ENCODE peak calls at places on chromosomes 13 and 19, in four cellular contexts. One of them, this sample, is unnamed.
A peak's percentile ranks its signal among the peaks of the same experiment; 100 is the strongest.

GRCh38 chr13:55664178-55664577 is 1476.5 kb upstream of the PRR20A start:
- DNase-seq in HCT116: no peak
- DNase-seq in HepG2: no peak
- DNase-seq in K562: no peak
- DNase-seq in this sample: no peak

GRCh38 chr13:32284927-32285632 is 30.1 kb downstream of the ZAR1L start:
- DNase-seq in HCT116: peak; percentile 7
- DNase-seq in K562: no peak
- DNase-seq in HepG2: peak; percentile 68
- DNase-seq in this sample: no peak

GRCh38 chr13:113049521-113049941 is 56.1 kb upstream of the F7 start:
- DNase-seq in HCT116: no peak
- DNase-seq in K562: no peak
- DNase-seq in HepG2: no peak
- DNase-seq in this sample: no peak

GRCh38 chr19:19329199-19329598 is 8.6 kb downstream of the MAU2 start:
- DNase-seq in K562: no peak
- DNase-seq in HCT116: no peak
- DNase-seq in HepG2: no peak
- DNase-seq in this sample: no peak

GRCh38 chr13:106354961-106355360 is 180.5 kb downstream of the EFNB2 start:
- DNase-seq in HCT116: no peak
- DNase-seq in K562: no peak
- DNase-seq in HepG2: no peak
- DNase-seq in this sample: no peak

GRCh38 chr19:2259331-2259730 is 3.1 kb upstream of the JSRP1 start:
- DNase-seq in HepG2: no peak
- DNase-seq in K562: no peak
- DNase-seq in HCT116: no peak
- DNase-seq in this sample: no peak

GRCh38 chr13:109333893-109334651 is 452.3 kb downstream of the IRS2 start:
- DNase-seq in HepG2: no peak
- DNase-seq in K562: no peak
- DNase-seq in HCT116: no peak
- DNase-seq in this sample: no peak

GRCh38 chr19:19534556-19535265 is 3.4 kb upstream of the CILP2 start:
- DNase-seq in K562: no peak
- DNase-seq in HepG2: no peak
- DNase-seq in HCT116: no peak
- DNase-seq in this sample: no peak

GRCh38 chr13:45433381-45433790 is 15.2 kb upstream of the SLC25A30 start:
- DNase-seq in K562: no peak
- DNase-seq in HCT116: no peak
- DNase-seq in HepG2: peak; percentile 40
- DNase-seq in this sample: no peak
- TF ChIP-seq TCF7L2 in K562: no peak
- TF ChIP-seq TCF7L2 in HCT116: no peak
- TF ChIP-seq TCF7L2 in HepG2: no peak
- TF ChIP-seq TCF7L2 in this sample: no peak

GRCh38 chr19:5826531-5827341 is 12.8 kb downstream of the FUT6 start:
- DNase-seq in HepG2: peak; percentile 87
- DNase-seq in K562: no peak
- DNase-seq in HCT116: peak; percentile 74
- DNase-seq in this sample: no peak
- H3K4me1 ChIP-seq in HepG2: peaks cover 60% of the 10 kb centered on the region
- H3K4me1 ChIP-seq in K562: peaks cover 6% of the 10 kb centered on the region
- H3K4me1 ChIP-seq in HCT116: peaks cover 38% of the 10 kb centered on the region
- H3K4me1 ChIP-seq in this sample: peaks cover 8% of the 10 kb centered on the region

GRCh38 chr13:49343255-49343654 is 95.5 kb downstream of the CDADC1 start:
- DNase-seq in K562: no peak
- DNase-seq in HCT116: no peak
- DNase-seq in HepG2: no peak
- DNase-seq in this sample: no peak
- TF ChIP-seq TCF7L2 in K562: no peak
- TF ChIP-seq TCF7L2 in HCT116: no peak
- TF ChIP-seq TCF7L2 in HepG2: no peak
- TF ChIP-seq TCF7L2 in this sample: no peak

DNA sequence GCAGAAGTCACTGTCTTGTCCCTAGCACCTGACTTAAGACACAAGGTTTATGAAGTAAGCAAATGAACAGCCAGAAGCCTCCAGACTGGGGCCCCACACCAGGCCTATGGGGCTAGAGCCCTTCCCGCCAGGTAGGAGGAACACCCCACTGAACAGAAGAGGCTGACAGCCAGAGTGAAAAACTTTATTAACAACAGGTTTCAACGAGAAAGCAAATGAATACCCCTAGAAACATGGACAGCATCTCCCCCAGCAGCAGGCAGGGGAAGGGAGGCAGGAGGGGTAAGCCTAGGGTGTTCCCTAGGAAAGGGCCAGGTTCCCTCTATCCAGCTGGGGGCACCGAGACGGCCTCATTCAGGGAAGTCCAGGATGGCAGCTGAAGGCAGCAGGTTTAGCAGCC is 1.3 kb downstream of the WDR83 start:
- DNase-seq in K562: no peak
- DNase-seq in HCT116: no peak
- DNase-seq in HepG2: no peak
- DNase-seq in this sample: no peak
- H3K4me1 ChIP-seq in K562: peaks cover 18% of the 10 kb centered on the region
- H3K4me1 ChIP-seq in HCT116: peaks cover 37% of the 10 kb centered on the region
- H3K4me1 ChIP-seq in HepG2: peaks cover 43% of the 10 kb centered on the region
- H3K4me1 ChIP-seq in this sample: peaks cover 3% of the 10 kb centered on the region

DNA sequence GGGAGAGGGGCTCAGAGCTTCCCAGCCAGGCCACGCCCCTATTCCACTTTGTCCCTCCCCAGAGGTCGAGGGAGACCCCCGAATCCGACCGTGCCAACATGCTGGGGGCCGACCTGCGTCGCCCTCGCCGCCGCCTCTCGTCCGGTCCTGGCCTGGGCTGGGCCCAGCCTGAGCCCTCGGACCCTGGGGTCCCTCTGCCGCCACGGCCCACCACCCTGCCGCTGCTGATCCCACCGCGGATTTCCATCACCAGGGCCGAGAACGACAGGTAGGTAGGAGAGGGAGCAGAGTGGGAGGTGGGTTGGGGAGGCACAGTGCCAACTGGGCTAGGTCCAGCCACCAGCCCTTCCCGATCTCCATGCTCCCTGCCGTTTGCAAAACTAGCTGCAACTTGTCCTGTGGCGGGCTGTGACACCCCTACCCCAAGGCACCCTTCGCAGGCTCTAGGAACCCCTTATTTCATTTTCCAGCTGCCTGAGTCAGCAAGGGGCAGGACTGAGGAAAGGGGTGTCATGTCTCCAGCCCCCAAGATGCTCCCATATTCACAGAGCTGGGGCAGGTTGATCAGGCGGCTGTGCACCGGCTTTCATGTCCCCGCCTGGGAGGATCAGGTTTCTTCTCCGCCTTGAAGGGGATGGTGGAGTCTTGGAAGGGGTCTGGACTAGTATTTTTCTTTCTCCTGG is 2.6 kb upstream of the PDE4A start:
- DNase-seq in HepG2: no peak
- DNase-seq in K562: no peak
- DNase-seq in HCT116: no peak
- DNase-seq in this sample: no peak
- TF ChIP-seq TCF7L2 in HepG2: no peak
- TF ChIP-seq TCF7L2 in K562: peak; percentile 11
- TF ChIP-seq TCF7L2 in HCT116: peak; percentile 97
- TF ChIP-seq TCF7L2 in this sample: peak; percentile 99

DNA sequence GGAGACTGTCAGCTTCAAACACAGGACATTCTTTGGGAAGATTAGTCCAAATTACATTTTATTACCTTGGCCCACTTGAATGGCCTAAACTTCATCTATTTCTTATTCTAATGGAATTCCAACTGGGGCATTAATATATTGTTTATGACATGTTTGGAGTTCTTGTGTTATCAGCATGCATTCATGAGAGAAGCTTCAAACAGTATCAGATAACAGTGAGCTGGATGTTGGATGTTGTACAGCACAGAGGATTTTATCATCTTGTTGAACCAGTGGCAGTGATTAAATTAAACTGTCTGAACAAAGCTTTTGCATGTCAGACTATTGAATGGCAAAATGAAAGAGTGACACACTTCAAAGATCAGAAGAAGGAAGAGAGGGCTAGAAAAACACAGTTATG is 50.0 kb downstream of the MZT1 start:
- DNase-seq in HCT116: no peak
- DNase-seq in HepG2: no peak
- DNase-seq in K562: no peak
- DNase-seq in this sample: no peak
- H3K4me1 ChIP-seq in HCT116: no peaks in the 10 kb centered on the region
- H3K4me1 ChIP-seq in HepG2: no peaks in the 10 kb centered on the region
- H3K4me1 ChIP-seq in K562: no peaks in the 10 kb centered on the region
- H3K4me1 ChIP-seq in this sample: no peaks in the 10 kb centered on the region

This sample was measured in Panc1.